ENCODE peak calls at places on chromosomes 3 and 15, in six cellular contexts. C is fibroblast of lung, O is PC-3, B is HCT116, J is IMR-90, L is OCI-LY7. D is an unnamed sample.

GRCh38 chr15:38886315-38887163 is 321.9 kb upstream of the RASGRP1 start:
- DNase-seq in C (peak; percentile 93), O (peak; percentile 85), B (no peak), J (peak; percentile 93), L (no peak), D (no peak)

GRCh38 chr3:122074621-122075265 is 19.6 kb downstream of the CD86 start:
- DNase-seq in C (no peak), O (no peak), B (no peak), J (no peak), L (peak; percentile 64), D (no peak)

GRCh38 chr3:66302288-66302687 is 81.5 kb downstream of the SLC25A26 start:
- DNase-seq in C (no peak), O (no peak), B (no peak), J (no peak), L (peak; percentile 26), D (no peak)

GRCh38 chr3:49602877-49603411 is 48.7 kb downstream of the BSN start:
- DNase-seq in C (no peak), O (peak; percentile 77), B (peak; percentile 63), J (no peak), L (no peak), D (no peak)

GRCh38 chr15:92273286-92273685 is 120.4 kb upstream of the ST8SIA2 start:
- DNase-seq in C (no peak), O (no peak), B (no peak), J (no peak), L (no peak), D (no peak)

GRCh38 chr3:47485812-47486211 is 10.1 kb upstream of the SCAP start:
- DNase-seq in C (no peak), O (peak; percentile 71), B (no peak), J (peak; percentile 66), L (no peak), D (no peak)

GRCh38 chr3:49469037-49469875 is 811 bp upstream of the DAG1 start:
- DNase-seq in C (peak; percentile 67), O (peak; percentile 82), B (no peak), J (peak; percentile 68), L (no peak), D (no peak)

GRCh38 chr15:82828064-82828463 is 18.6 kb downstream of the WHAMM start:
- DNase-seq in C (no peak), O (no peak), B (no peak), J (no peak), L (no peak), D (no peak)

GRCh38 chr3:197880361-197881339 is 69.3 kb upstream of the RPL35A start:
- DNase-seq in C (no peak), O (no peak), B (no peak), J (no peak), L (no peak), D (no peak)

GRCh38 chr15:101070502-101071273 is 151.5 kb downstream of the LRRK1 start:
- DNase-seq in C (peak; percentile 85), O (peak; percentile 55), B (no peak), J (peak; percentile 89), L (no peak), D (peak; percentile 17)

GRCh38 chr3:73576995-73577394 is 47.7 kb downstream of the PDZRN3 start:
- DNase-seq in C (no peak), O (no peak), B (no peak), J (peak; percentile 76), L (no peak), D (no peak)

GRCh38 chr15:80990955-80991354 is 1.3 kb upstream of the MESD start:
- DNase-seq in C (no peak), O (no peak), B (no peak), J (no peak), L (no peak), D (no peak)

DNA sequence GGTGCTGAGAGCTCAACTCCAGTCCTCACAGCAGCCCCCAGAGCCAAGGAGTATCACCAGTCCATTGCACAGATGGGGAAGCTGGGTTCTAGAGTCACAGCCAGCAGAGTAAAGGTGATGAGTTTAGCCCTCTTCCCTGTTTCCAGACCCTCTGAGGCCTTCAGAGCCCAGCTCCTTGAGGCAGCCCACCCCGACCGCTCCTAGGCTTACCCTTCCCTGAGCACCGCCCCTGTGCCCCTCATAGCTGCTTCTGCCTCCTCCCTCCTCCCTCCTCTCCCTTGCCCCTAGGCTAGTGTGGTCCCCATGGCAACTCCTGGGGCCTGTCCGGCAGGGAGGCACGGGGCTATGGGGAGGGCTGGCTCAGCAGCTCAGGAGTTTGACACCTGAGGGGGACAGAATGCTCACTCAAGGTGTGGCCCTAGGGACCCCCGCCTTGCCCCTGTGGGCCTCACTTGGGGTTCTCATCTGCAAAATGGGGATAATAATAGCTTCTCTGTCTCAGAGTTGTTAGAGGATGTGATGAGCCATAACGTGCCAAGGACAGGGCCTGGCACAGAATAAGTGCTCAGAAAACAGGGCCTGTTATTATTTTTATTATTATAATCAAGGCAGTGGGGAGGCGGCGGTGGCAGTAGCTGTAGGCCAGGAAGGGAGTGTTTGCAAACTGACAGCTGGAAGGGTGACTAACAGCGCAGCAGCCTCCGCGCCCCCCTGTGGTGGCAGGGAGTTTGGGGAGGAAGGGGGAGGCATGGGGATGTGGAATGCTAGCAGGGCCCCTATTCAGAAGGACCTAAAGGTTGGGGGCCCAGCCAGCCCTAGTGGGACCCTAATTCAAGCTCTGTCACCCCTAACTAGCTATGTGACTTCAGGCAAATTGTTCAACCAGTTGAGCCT is 11.5 kb downstream of the CSK start:
- DNase-seq in C (no peak), O (no peak), B (no peak), J (no peak), L (peak; percentile 63), D (no peak)
- TF ChIP-seq CTCF in C (peak; percentile 8), O (peak; percentile 22), B (no peak), J (no peak), L (peak; percentile 81), D (no peak)

GRCh38 chr15:98805434-98806274 is 157.3 kb downstream of the IGF1R start:
- DNase-seq in C (no peak), O (peak; percentile 9), B (no peak), J (peak; percentile 7), L (no peak), D (no peak)

GRCh38 chr15:98809273-98809672 is 160.9 kb downstream of the IGF1R start:
- DNase-seq in C (no peak), O (no peak), B (no peak), J (no peak), L (no peak), D (no peak)

GRCh38 chr15:98804057-98804380 is 155.7 kb downstream of the IGF1R start:
- DNase-seq in C (no peak), O (peak; percentile 14), B (no peak), J (peak; percentile 17), L (no peak), D (no peak)

GRCh38 chr15:98806275-98806895 is 158.0 kb downstream of the IGF1R start:
- DNase-seq in C (no peak), O (no peak), B (no peak), J (no peak), L (no peak), D (no peak)

DNA sequence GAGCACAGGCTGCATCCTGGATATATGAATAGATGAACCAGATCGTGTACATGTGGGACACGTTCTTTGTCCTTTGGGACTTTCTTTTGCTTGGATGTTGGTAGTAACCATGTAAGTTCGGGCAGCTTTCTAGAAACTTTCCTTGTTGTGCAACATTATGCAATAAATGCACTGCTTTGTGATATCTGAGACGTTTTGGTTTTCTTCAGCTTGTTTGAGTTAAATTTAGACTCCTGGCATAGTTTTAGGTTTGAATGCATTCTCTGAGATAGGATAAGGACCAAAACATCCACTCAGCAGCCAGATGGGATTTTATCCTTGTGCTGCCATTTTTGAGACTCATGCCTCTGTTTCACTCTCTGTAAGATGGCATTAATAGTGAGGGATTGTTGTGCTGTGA is 158.9 kb downstream of the IGF1R start:
- DNase-seq in C (peak; percentile 91), O (no peak), B (no peak), J (peak; percentile 89), L (no peak), D (no peak)
- H4K20me1 ChIP-seq in C (no peaks in the 10 kb centered on the region), O (no peaks in the 10 kb centered on the region), B (no peaks in the 10 kb centered on the region), J (peaks cover 74% of the 10 kb centered on the region), L (no peaks in the 10 kb centered on the region), D (peaks cover 29% of the 10 kb centered on the region)

GRCh38 chr3:142962175-142962519 is 1.3 kb downstream of the PAQR9 start:
- DNase-seq in C (no peak), O (no peak), B (no peak), J (no peak), L (no peak), D (no peak)

GRCh38 chr3:142961539-142961938 is 1.9 kb downstream of the PAQR9 start:
- DNase-seq in C (no peak), O (no peak), B (no peak), J (no peak), L (no peak), D (no peak)

GRCh38 chr3:142962520-142963265 is 781 bp downstream of the PAQR9 start:
- DNase-seq in C (no peak), O (no peak), B (no peak), J (no peak), L (no peak), D (no peak)

GRCh38 chr3:142964150-142964498 is 650 bp upstream of the PAQR9 start:
- DNase-seq in C (no peak), O (no peak), B (no peak), J (peak; percentile 4), L (no peak), D (no peak)

GRCh38 chr3:142963266-142964149 is at the start of gene PAQR9:
- DNase-seq in C (no peak), O (no peak), B (no peak), J (no peak), L (no peak), D (no peak)
- TF ChIP-seq CTCF in C (no peak), O (no peak), B (no peak), J (no peak), L (no peak), D (no peak)

GRCh38 chr3:44028-44676 is 152.4 kb upstream of the CHL1 start:
- DNase-seq in C (no peak), O (no peak), B (no peak), J (no peak), L (no peak), D (no peak)
- H4K20me1 ChIP-seq in C (no peaks in the 10 kb centered on the region), O (no peaks in the 10 kb centered on the region), B (no peaks in the 10 kb centered on the region), J (no peaks in the 10 kb centered on the region), L (no peaks in the 10 kb centered on the region), D (no peaks in the 10 kb centered on the region)

DNA sequence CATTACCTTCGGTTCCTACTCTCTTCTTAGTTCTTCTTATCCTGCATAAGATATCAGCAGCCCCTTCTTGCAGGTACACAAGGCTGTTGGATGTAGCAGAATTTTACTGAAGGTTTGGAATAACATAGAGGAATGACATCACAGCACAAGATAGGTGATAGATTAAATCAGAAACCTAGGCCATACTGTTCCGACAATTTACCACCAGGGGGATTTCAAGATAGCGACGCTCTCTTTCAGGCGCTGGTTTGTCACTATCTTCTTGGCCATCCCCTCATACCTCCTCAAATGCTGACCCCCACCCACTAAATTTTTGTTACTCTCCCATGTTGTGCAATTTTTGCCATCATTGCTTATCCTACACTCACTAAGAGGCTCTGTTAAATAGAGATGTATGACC is 3.5 kb downstream of the SIDT1 start:
- DNase-seq in C (no peak), O (peak; percentile 45), B (no peak), J (no peak), L (no peak), D (no peak)
- TF ChIP-seq CTCF in C (no peak), O (peak; percentile 63), B (peak; percentile 47), J (peak; percentile 11), L (peak; percentile 58), D (peak; percentile 55)

D was measured in DND-41.